ENCODE peak calls at places on chromosome 16, in four cellular contexts. F, S, D and Z are unnamed samples.

GRCh38 chr16:16075463-16076399 is 126.3 kb downstream of the ABCC1 start:
- DNase-seq in F (no peak), S (no peak), D (no peak), Z (no peak)

GRCh38 chr16:79372504-79373184 is 227.9 kb downstream of the MAF start:
- DNase-seq in F (no peak), S (no peak), D (no peak), Z (no peak)

GRCh38 chr16:74999208-74999682 is 421 bp downstream of the ZNRF1 start:
- DNase-seq in F (no peak), S (no peak), D (no peak), Z (peak; percentile 85)

GRCh38 chr16:2963611-2964415 is at the start of gene KREMEN2:
- DNase-seq in F (peak; percentile 56), S (peak; percentile 83), D (no peak), Z (peak; percentile 93)

GRCh38 chr16:3731126-3731935 is 14.0 kb upstream of the TRAP1 start:
- DNase-seq in F (no peak), S (no peak), D (no peak), Z (no peak)

GRCh38 chr16:55941552-55941951 is 66.4 kb upstream of the CES5A start:
- DNase-seq in F (no peak), S (no peak), D (no peak), Z (no peak)

GRCh38 chr16:87254271-87254670 is 62.9 kb downstream of the C16orf95 start:
- DNase-seq in F (no peak), S (no peak), D (no peak), Z (no peak)

GRCh38 chr16:77877712-77878111 is 89.3 kb downstream of the VAT1L start:
- DNase-seq in F (peak; percentile 27), S (no peak), D (no peak), Z (no peak)

GRCh38 chr16:78081341-78081740 is 18.1 kb upstream of the WWOX start:
- DNase-seq in F (no peak), S (no peak), D (no peak), Z (no peak)

GRCh38 chr16:81650982-81651562 is 128.0 kb upstream of the PLCG2 start:
- DNase-seq in F (no peak), S (peak; percentile 66), D (no peak), Z (peak; percentile 71)

GRCh38 chr16:64167851-64168770 is 953.8 kb downstream of the CDH11 start:
- DNase-seq in F (no peak), S (no peak), D (no peak), Z (no peak)

GRCh38 chr16:81166417-81167300 is 70.5 kb upstream of the GCSH start:
- DNase-seq in F (no peak), S (no peak), D (no peak), Z (no peak)

GRCh38 chr16:24853830-24854229 is 8.1 kb downstream of the SLC5A11 start:
- DNase-seq in F (no peak), S (no peak), D (no peak), Z (no peak)

GRCh38 chr16:17083628-17084027 is 387.1 kb downstream of the XYLT1 start:
- DNase-seq in F (no peak), S (peak; percentile 29), D (no peak), Z (no peak)

GRCh38 chr16:73179671-73180370 is 131.9 kb upstream of the ZFHX3 start:
- DNase-seq in F (no peak), S (no peak), D (no peak), Z (no peak)

DNA sequence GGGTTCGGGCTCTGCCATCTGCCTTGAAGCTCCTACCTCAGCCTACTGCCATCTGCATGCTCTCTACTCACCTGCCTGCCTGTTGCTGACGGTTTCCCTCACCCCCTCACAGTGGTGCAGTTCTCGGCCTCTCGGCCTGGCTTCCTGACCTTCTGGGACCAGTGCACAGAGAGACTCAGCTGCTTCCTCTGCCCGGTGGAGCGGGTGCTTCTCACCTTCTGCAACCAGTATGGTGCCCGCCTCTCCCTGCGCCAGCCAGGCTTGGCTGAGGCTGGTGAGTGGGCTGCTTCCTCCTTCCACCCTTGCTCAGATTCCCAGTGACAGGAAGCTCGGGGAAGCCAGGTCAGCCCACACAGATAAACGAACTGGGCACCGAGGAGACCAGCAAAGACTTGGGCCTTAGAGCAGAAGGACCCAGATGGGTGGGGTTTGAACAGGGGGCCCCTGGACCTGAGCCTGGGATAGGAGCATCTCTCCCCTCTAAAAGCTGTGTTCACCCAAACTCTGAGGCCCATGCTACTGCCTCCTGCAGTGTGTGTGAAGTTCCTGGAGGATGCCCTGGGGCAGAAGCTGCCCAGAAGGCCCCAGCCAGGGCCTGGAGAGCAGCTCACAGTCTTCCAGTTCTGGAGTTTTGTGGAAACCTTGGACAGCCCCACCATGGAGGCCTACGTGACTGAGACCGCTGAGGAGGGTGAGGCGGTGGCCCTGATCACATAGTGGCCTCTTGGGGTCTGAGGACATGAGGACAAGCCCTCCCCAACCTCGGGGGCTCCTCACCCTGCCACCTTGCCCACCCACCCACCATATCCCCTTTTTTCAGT is 16.4 kb downstream of the RIPOR1 start:
- DNase-seq in F (no peak), S (no peak), D (no peak), Z (no peak)
- TF ChIP-seq CBFB in F (no peak), S (no peak), D (no peak), Z (no peak)

DNA sequence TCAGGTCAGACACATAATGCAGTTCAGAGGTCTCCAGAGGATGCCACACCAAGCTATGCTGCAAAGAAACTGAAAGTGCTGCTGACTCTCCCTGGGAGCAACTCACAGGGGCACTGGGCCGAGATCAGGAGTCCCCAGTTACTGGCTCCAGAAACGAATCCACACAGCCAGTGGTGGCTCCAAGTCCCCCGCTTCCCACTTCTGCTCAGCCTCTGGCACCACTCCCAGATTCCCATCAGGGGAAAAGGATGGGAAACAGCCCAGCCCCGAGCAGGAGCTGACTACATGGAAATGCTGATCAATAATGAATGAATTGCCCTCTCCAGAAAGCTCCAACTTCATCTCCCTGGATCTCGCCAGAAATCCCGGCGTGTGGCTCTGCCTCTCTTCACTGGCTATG is 62.3 kb upstream of the CDH5 start:
- DNase-seq in F (no peak), S (no peak), D (no peak), Z (no peak)
- TF ChIP-seq CBFB in F (no peak), S (no peak), D (no peak), Z (no peak)

GRCh38 chr16:11669380-11670146 is 1.3 kb downstream of the SNN start:
- DNase-seq in F (no peak), S (no peak), D (peak; percentile 33), Z (no peak)
- TF ChIP-seq CBFB in F (no peak), S (no peak), D (peak; percentile 35), Z (no peak)

GRCh38 chr16:47058295-47059086 is 85.0 kb upstream of the DNAJA2 start:
- DNase-seq in F (peak; percentile 94), S (no peak), D (no peak), Z (no peak)
- TF ChIP-seq CBFB in F (no peak), S (no peak), D (no peak), Z (no peak)